ENCODE peak calls at places on chromosomes 1 and 21, in five cellular contexts. Z is IMR-90, T is H9, Q is mesenchymal stem cell, H is trophoblast cell. E is an unnamed sample.

GRCh38 chr1:170929412-170929834 is 5.9 kb upstream of the MROH9 start:
- DNase-seq in H (peak), T (no peak), Q (no peak), Z (peak), E (no peak)

GRCh38 chr1:84122780-84123382 is 21.2 kb upstream of the PRKACB start:
- DNase-seq in Q (peak), Z (peak), H (peak), T (no peak), E (no peak)

GRCh38 chr1:18557621-18558465 is 72.8 kb upstream of the PAX7 start:
- DNase-seq in Z (no peak), Q (no peak), T (peak), H (peak), E (peak)

GRCh38 chr1:19066248-19066873 is 109.9 kb upstream of the IFFO2 start:
- DNase-seq in Z (peak), H (no peak), T (no peak), Q (no peak), E (no peak)

GRCh38 chr1:192401832-192402231 is 85.0 kb downstream of the RGS21 start:
- DNase-seq in T (no peak), H (peak), Z (peak), Q (peak), E (no peak)

GRCh38 chr1:22262583-22262982 is 119.7 kb upstream of the WNT4 start:
- DNase-seq in Q (no peak), H (peak), T (peak), Z (no peak), E (no peak)

GRCh38 chr1:86753700-86754099 is 49.3 kb downstream of the SH3GLB1 start:
- DNase-seq in Q (no peak), H (no peak), Z (peak), T (no peak), E (no peak)

GRCh38 chr21:18384771-18385170 is 18.8 kb downstream of the TMPRSS15 start:
- DNase-seq in T (no peak), H (peak), Q (peak), Z (no peak), E (no peak)

GRCh38 chr1:92051948-92052347 is 22.2 kb downstream of the EPHX4 start:
- DNase-seq in H (no peak), T (no peak), Z (no peak), Q (no peak), E (no peak)

GRCh38 chr1:206568256-206568655 is 44.0 kb downstream of the EIF2D start:
- DNase-seq in Z (no peak), T (no peak), Q (no peak), H (no peak), E (no peak)

GRCh38 chr1:15322648-15323350 is 75.8 kb downstream of the FHAD1 start:
- DNase-seq in T (no peak), Q (peak), H (no peak), Z (no peak), E (no peak)

GRCh38 chr1:173048629-173049326 is 2.0 kb downstream of the TNFSF18 start:
- DNase-seq in Z (peak), H (no peak), Q (peak), T (no peak), E (no peak)

GRCh38 chr1:78145105-78145580 is 99.4 kb downstream of the GIPC2 start:
- DNase-seq in T (peak), Z (peak), H (peak), Q (peak), E (peak)

GRCh38 chr1:170073893-170074249 is 624 bp downstream of the KIFAP3 start:
- DNase-seq in T (no peak), Q (no peak), H (no peak), Z (no peak), E (no peak)

GRCh38 chr1:98931134-98931835 is 73.4 kb downstream of the PLPPR5 start:
- DNase-seq in Z (no peak), H (peak), T (no peak), Q (no peak), E (no peak)

GRCh38 chr1:160375788-160376524 is 9.1 kb downstream of the NHLH1 start:
- DNase-seq in Q (peak), Z (no peak), H (peak), T (peak), E (peak)

GRCh38 chr1:15243275-15244043 is 3.6 kb upstream of the FHAD1 start:
- DNase-seq in T (no peak), H (peak), Z (peak), Q (no peak), E (no peak)

GRCh38 chr21:46024983-46025860 is 43.7 kb downstream of the COL6A1 start:
- DNase-seq in Z (peak), H (no peak), Q (peak), T (no peak), E (no peak)

GRCh38 chr1:80375662-80376061 is 1369.1 kb upstream of the ADGRL4 start:
- DNase-seq in Z (peak), T (no peak), H (peak), Q (peak), E (no peak)

GRCh38 chr1:244180256-244180655 is 129.2 kb downstream of the ZBTB18 start:
- DNase-seq in H (no peak), Z (peak), T (no peak), Q (peak), E (no peak)

GRCh38 chr21:17688912-17689874 is 76.5 kb upstream of the BTG3 start:
- DNase-seq in H (peak), T (peak), Z (peak), Q (peak), E (no peak)

GRCh38 chr21:17051054-17051453 is 461.8 kb upstream of the CXADR start:
- DNase-seq in H (peak), Q (no peak), T (no peak), Z (no peak), E (no peak)

GRCh38 chr1:160419150-160419837 is 18.9 kb downstream of the VANGL2 start:
- DNase-seq in Q (no peak), Z (no peak), T (no peak), H (no peak), E (no peak)

GRCh38 chr1:98053471-98054366 is 132.9 kb upstream of the DPYD start:
- DNase-seq in Z (peak), T (peak), H (peak), Q (peak), E (peak)

GRCh38 chr1:69258842-69259241 is 308.9 kb upstream of the LRRC7 start:
- DNase-seq in Z (no peak), Q (no peak), T (no peak), H (peak), E (no peak)

DNA sequence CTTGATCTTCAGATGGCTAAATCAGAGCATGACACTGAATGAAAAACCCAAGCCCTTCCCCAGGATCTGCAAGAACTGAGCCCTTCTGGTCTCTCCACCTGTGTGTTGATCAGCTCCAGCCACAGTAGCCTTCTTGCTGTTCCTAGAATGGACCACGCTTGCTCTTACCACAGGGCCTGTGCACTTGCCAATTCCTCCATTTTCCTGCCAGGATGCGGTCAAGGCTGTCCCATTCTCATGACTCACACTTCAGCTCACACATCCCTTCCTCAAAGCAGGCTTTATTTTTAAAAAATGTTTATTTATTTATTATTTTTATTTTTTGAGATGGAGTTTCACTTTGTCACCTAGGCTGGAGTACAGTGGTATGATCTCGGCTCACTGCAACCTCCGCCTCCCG is 43.6 kb upstream of the GRHL3 start:
- DNase-seq in Q (no peak), H (no peak), Z (peak), T (no peak), E (no peak)
- H4K8ac ChIP-seq in Q (no peak), H (no peak), Z (no peak), T (peak), E (no peak)

GRCh38 chr1:204077979-204078696 is 5.2 kb downstream of the SOX13 start:
- DNase-seq in Z (peak), H (peak), Q (peak), T (peak), E (peak)
- H4K91ac ChIP-seq in Z (peak), H (no peak), Q (peak), T (no peak), E (no peak)

GRCh38 chr1:155326659-155327058 is 6.0 kb downstream of the RUSC1 start:
- DNase-seq in H (no peak), T (no peak), Q (no peak), Z (no peak), E (no peak)
- H4K8ac ChIP-seq in H (no peak), T (no peak), Q (peak), Z (no peak), E (no peak)

DNA sequence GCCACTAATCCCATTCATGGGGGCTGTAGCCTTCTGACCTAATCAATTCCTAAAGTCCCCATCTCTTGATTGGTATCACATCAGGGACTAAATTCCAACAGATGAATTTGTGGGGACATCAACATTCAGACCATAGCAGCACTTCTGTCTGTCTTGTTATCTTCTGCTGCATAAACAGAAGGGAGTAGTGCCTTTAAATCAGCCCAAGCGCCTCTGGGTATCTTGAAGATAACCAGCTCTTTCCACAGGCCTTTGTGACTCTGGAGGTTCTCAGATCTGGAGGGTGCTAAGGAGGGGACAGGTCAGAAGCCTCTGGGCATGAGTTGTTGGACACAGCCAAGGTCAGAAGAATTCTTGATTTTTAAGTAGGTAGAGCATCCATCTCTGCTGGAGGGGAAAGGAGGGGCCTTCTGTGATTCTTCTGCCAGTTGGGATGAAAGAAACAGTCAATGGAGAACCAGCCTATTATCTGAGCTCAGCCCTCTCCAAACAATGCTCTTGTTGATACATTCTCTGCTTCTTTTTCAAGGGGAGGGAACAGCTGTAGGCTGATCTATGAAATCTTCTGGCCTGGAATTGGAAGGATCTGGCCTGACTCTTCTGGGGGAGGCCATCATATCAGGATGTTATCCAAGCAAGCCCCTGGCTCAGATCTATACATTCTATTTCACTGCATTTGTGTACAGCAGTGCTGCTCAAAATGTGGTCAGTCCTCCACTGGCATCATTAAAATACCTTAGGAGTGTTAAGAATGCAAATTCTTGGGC is 31.2 kb upstream of the LRIG2 start:
- DNase-seq in Z (no peak), Q (no peak), H (no peak), T (no peak), E (no peak)
- H4K91ac ChIP-seq in Z (no peak), Q (no peak), H (peak), T (peak), E (no peak)

GRCh38 chr21:44464351-44464750 is 9.0 kb downstream of the LRRC3 start:
- DNase-seq in H (no peak), Q (no peak), Z (no peak), T (no peak), E (no peak)
- H4K8ac ChIP-seq in H (no peak), Q (no peak), Z (no peak), T (no peak), E (no peak)

DNA sequence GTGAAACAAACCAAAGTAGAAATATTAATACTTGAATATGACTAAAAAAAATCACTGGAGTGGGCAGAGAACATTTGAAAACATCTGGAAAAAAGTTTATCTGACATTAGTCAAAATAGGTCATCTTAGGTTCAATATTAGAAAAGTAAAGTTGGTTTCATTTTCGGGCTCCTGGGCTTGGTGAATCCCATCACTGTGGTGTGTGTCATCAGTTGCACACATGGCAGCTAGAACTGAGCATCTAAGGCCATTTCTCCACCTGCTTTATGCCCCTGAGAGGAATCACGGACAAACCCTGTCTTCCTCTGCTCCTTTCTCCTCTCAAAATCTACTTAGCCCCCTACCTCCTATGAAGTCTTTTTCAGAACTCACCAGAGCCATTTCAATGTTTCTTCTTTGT is 5.5 kb downstream of the HSD11B1 start:
- DNase-seq in T (no peak), Q (no peak), Z (no peak), H (no peak), E (no peak)
- H4K91ac ChIP-seq in T (no peak), Q (no peak), Z (no peak), H (no peak), E (no peak)